ENCODE peak calls at places on chromosomes 11 and 22, in five cellular contexts. V, Y, D, G and J are unnamed samples.

GRCh38 chr11:47924184-47924671 is 56.1 kb upstream of the PTPRJ start:
- DNase-seq in V (no peak), Y (peak; percentile 41), D (no peak), G (peak; percentile 31), J (no peak)

GRCh38 chr11:47464479-47464878 is 15.5 kb upstream of the RAPSN start:
- DNase-seq in V (no peak), Y (no peak), D (no peak), G (no peak), J (no peak)

GRCh38 chr11:11579012-11579755 is 42.6 kb downstream of the GALNT18 start:
- DNase-seq in V (no peak), Y (no peak), D (no peak), G (no peak), J (no peak)

GRCh38 chr11:27234043-27234668 is 128.9 kb downstream of the CCDC34 start:
- DNase-seq in V (peak; percentile 59), Y (no peak), D (peak; percentile 82), G (no peak), J (no peak)

GRCh38 chr11:83272627-83273026 is 13.5 kb downstream of the CCDC90B start:
- DNase-seq in V (no peak), Y (no peak), D (no peak), G (no peak), J (no peak)

GRCh38 chr11:119983240-119983732 is 154.6 kb downstream of the TRIM29 start:
- DNase-seq in V (no peak), Y (no peak), D (no peak), G (no peak), J (no peak)

GRCh38 chr11:1023811-1024596 is 12.5 kb downstream of the MUC6 start:
- DNase-seq in V (no peak), Y (no peak), D (no peak), G (no peak), J (no peak)

GRCh38 chr22:24947881-24948280 is 1.4 kb upstream of the LHFPL7 start:
- DNase-seq in V (no peak), Y (no peak), D (no peak), G (no peak), J (no peak)

GRCh38 chr11:7077101-7077500 is 11.7 kb upstream of the RBMXL2 start:
- DNase-seq in V (no peak), Y (no peak), D (no peak), G (no peak), J (no peak)

GRCh38 chr11:86579406-86579731 is 93.0 kb downstream of the ME3 start:
- DNase-seq in V (peak; percentile 50), Y (no peak), D (no peak), G (no peak), J (no peak)

GRCh38 chr11:65424200-65425104 is 1.9 kb downstream of the NEAT1 start:
- DNase-seq in V (no peak), Y (no peak), D (peak; percentile 71), G (peak; percentile 55), J (no peak)

GRCh38 chr11:645536-645935 is 8.5 kb downstream of the DRD4 start:
- DNase-seq in V (no peak), Y (no peak), D (no peak), G (no peak), J (no peak)

GRCh38 chr11:362642-363442 is 6.5 kb upstream of the B4GALNT4 start:
- DNase-seq in V (no peak), Y (no peak), D (no peak), G (no peak), J (no peak)

GRCh38 chr11:119144825-119145476 is 3.9 kb upstream of the ABCG4 start:
- DNase-seq in V (peak; percentile 16), Y (peak; percentile 78), D (peak; percentile 67), G (peak; percentile 69), J (peak; percentile 79)

GRCh38 chr22:49616356-49617231 is 211.1 kb downstream of the BRD1 start:
- DNase-seq in V (no peak), Y (no peak), D (no peak), G (no peak), J (no peak)

GRCh38 chr11:31958086-31958735 is 132.7 kb upstream of the RCN1 start:
- DNase-seq in V (no peak), Y (peak; percentile 40), D (peak; percentile 35), G (peak; percentile 60), J (no peak)

GRCh38 chr11:107787733-107788132 is 70.9 kb downstream of the SLC35F2 start:
- DNase-seq in V (no peak), Y (no peak), D (no peak), G (no peak), J (no peak)

GRCh38 chr22:41682033-41682807 is 6.4 kb downstream of the SNU13 start:
- DNase-seq in V (peak; percentile 76), Y (peak; percentile 73), D (peak; percentile 81), G (peak; percentile 90), J (peak; percentile 43)

GRCh38 chr11:119671561-119672015 is 57.4 kb downstream of the NECTIN1 start:
- DNase-seq in V (no peak), Y (no peak), D (no peak), G (no peak), J (no peak)

GRCh38 chr11:107719062-107719461 is 7.2 kb upstream of the SLN start:
- DNase-seq in V (peak; percentile 55), Y (no peak), D (no peak), G (no peak), J (no peak)

GRCh38 chr11:12235549-12235944 is 125.2 kb downstream of the MICAL2 start:
- DNase-seq in V (no peak), Y (no peak), D (no peak), G (no peak), J (no peak)

GRCh38 chr11:78659326-78660319 is 85.0 kb upstream of the NARS2 start:
- DNase-seq in V (no peak), Y (no peak), D (no peak), G (no peak), J (peak; percentile 41)

GRCh38 chr22:49930596-49931412 is 12.4 kb downstream of the CRELD2 start:
- DNase-seq in V (peak; percentile 80), Y (peak; percentile 78), D (peak; percentile 96), G (peak; percentile 87), J (peak; percentile 89)

GRCh38 chr22:50738649-50739227 is 734 bp downstream of the ACR start:
- DNase-seq in V (no peak), Y (no peak), D (no peak), G (peak; percentile 15), J (no peak)

GRCh38 chr11:68817554-68817953 is 24.2 kb downstream of the CPT1A start:
- DNase-seq in V (no peak), Y (no peak), D (no peak), G (no peak), J (no peak)

DNA sequence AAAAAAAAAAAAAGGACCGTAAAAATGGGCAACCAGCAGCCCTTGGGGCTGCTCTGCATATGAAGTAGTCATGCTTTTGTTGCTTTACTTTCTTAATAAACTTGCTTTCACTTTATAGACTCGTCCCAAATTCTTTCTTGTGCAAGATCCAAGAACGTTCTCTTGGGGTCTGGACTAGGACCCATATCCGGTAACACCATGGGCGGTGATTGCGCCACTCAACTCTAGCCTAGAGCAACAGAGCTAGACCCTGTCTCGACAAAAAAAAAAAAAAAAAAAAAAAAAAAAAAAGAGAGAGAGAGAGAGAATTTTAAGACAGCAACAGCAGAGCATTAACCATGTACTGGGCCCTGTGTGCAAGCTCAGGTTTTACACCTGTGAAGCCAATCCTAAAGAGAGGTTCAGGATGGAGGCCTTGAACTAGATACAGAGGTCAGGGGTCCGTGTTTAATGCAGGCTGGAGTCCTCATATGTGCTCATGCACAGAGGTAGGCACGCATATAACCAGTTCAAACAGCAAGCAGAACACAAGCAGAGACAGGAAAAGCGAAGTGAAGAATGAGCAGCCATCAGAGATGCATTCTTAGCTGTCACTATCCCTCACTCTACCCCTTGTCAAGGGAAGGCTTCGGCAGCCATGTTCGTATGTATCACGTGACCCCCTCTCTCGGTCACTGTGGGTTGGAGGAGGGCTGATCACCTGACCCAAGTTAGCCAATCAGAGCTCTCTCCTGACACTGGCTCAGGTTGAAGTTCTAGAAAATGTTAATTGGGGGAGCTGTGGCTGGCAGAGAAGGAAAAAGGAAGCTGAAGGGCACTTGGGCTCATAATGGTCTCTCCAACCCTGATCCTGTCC is 16.7 kb upstream of the SYT12 start:
- DNase-seq in V (peak; percentile 10), Y (peak; percentile 62), D (peak; percentile 88), G (no peak), J (no peak)
- H3K4me3 ChIP-seq in V (no peak overlapping the region), Y (peak overlapping the region; percentile 37), D (peak overlapping the region; percentile 43), G (no peak overlapping the region), J (no peak overlapping the region)

GRCh38 chr11:8720376-8720775 is 37.8 kb downstream of the RPL27A start:
- DNase-seq in V (no peak), Y (no peak), D (no peak), G (peak; percentile 40), J (no peak)
- H3K27ac ChIP-seq in V (peak overlapping the region; percentile 77), Y (peak overlapping the region; percentile 25), D (no peak overlapping the region), G (peak overlapping the region; percentile 94), J (peak overlapping the region; percentile 89)

GRCh38 chr11:73578786-73579185 is 19.1 kb downstream of the FAM168A start:
- DNase-seq in V (no peak), Y (no peak), D (no peak), G (no peak), J (no peak)
- H3K4me1 ChIP-seq in V (peaks cover 40% of the 10 kb centered on the region), Y (no peaks in the 10 kb centered on the region), D (no peaks in the 10 kb centered on the region), G (peaks cover 6% of the 10 kb centered on the region), J (no peaks in the 10 kb centered on the region)

GRCh38 chr11:134905966-134906955 is 494.2 kb upstream of the B3GAT1 start:
- DNase-seq in V (no peak), Y (no peak), D (no peak), G (no peak), J (no peak)
- H3K4me3 ChIP-seq in V (no peak overlapping the region), Y (no peak overlapping the region), D (no peak overlapping the region), G (no peak overlapping the region), J (no peak overlapping the region)

DNA sequence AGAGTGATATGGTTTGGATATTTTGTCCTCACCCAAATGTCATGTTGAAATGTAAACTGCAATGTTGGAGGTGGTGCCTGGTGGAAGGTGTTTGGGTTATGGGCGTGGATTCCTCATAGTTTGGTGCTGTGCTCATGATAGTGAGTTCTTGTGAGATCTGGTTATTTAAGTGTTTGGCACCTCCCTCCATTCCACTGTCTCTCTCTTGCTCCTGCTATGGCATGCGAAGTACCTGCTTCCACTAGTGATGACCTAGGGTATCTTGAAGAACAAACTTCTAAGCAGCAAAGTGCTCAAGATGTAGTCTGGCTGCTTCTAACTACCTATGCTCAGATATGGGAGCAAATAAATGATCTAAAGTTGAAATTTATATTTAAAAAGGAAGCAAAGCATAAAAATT is 55.9 kb upstream of the TSPAN18 start:
- DNase-seq in V (no peak), Y (no peak), D (no peak), G (no peak), J (no peak)
- H3K27ac ChIP-seq in V (no peak overlapping the region), Y (no peak overlapping the region), D (no peak overlapping the region), G (no peak overlapping the region), J (no peak overlapping the region)

GRCh38 chr11:2466069-2466801 is 21.4 kb downstream of the KCNQ1 start:
- DNase-seq in V (no peak), Y (no peak), D (no peak), G (peak; percentile 17), J (no peak)
- H3K4me1 ChIP-seq in V (no peaks in the 10 kb centered on the region), Y (peaks cover 13% of the 10 kb centered on the region), D (no peaks in the 10 kb centered on the region), G (peaks cover 58% of the 10 kb centered on the region), J (no peaks in the 10 kb centered on the region)